ENCODE peak calls at places on chromosomes 13 and 19, in eight cellular contexts. F is endodermal cell; S is NCI-H2171 treated with DMSO at 0.1 percent for 48 hours; M is ovary; V is lung microvascular endothelial cell; N is stimulated activated CD8-positive, alpha-beta memory T cell treated with anti-CD3 and anti-CD28 coated beads, Interleukin-4, amount 100 ng/mL, for 4 hours; U is endothelial cell; L is mucosa of descending colon. I is an unnamed sample.

GRCh38 chr19:19751846-19752245 is 18.9 kb upstream of the ZNF14 start:
- DNase-seq in F (no peak), S (no peak), M (no peak), V (no peak), N (no peak), U (no peak), L (no peak), I (no peak)

GRCh38 chr13:52361225-52361624 is 44.7 kb downstream of the THSD1 start:
- DNase-seq in F (no peak), S (no peak), M (no peak), V (no peak), N (no peak), U (no peak), L (no peak), I (no peak)

GRCh38 chr13:93233997-93234416 is 7.4 kb downstream of the GPC6 start:
- DNase-seq in F (peak), S (no peak), M (no peak), V (no peak), N (no peak), U (no peak), L (no peak), I (no peak)

GRCh38 chr13:24270639-24271131 is 38.7 kb upstream of the C1QTNF9 start:
- DNase-seq in F (peak), S (no peak), M (peak), V (peak), N (no peak), U (no peak), L (peak), I (no peak)

GRCh38 chr13:44309771-44310767 is 63.6 kb upstream of the SERP2 start:
- DNase-seq in F (no peak), S (peak), M (no peak), V (no peak), N (no peak), U (no peak), L (peak), I (no peak)

GRCh38 chr13:98487016-98487415 is 89.9 kb downstream of the STK24 start:
- DNase-seq in F (peak), S (no peak), M (no peak), V (no peak), N (no peak), U (no peak), L (no peak), I (no peak)

GRCh38 chr13:78410164-78410563 is 193.2 kb downstream of the POU4F1 start:
- DNase-seq in F (no peak), S (no peak), M (no peak), V (no peak), N (no peak), U (no peak), L (no peak), I (no peak)

GRCh38 chr13:49869514-49869913 is 66.6 kb downstream of the SPRYD7 start:
- DNase-seq in F (peak), S (peak), M (no peak), V (peak), N (no peak), U (peak), L (no peak), I (no peak)

GRCh38 chr13:59461411-59461810 is 702.3 kb downstream of the DIAPH3 start:
- DNase-seq in F (no peak), S (no peak), M (no peak), V (peak), N (no peak), U (peak), L (no peak), I (no peak)

GRCh38 chr13:48446454-48446853 is 33.5 kb upstream of the LPAR6 start:
- DNase-seq in F (no peak), S (no peak), M (no peak), V (peak), N (no peak), U (no peak), L (no peak), I (no peak)

GRCh38 chr19:46250057-46250456 is 20.5 kb downstream of the IGFL1 start:
- DNase-seq in F (no peak), S (no peak), M (no peak), V (no peak), N (no peak), U (no peak), L (no peak), I (no peak)

GRCh38 chr19:38024991-38025716 is 118.1 kb downstream of the SIPA1L3 start:
- DNase-seq in F (peak), S (peak), M (no peak), V (peak), N (no peak), U (no peak), L (no peak), I (no peak)

GRCh38 chr13:30916991-30917390 is 10.9 kb downstream of the MEDAG start:
- DNase-seq in F (no peak), S (no peak), M (no peak), V (no peak), N (no peak), U (no peak), L (no peak), I (no peak)

GRCh38 chr19:39475748-39476147 is 4.9 kb upstream of the TIMM50 start:
- DNase-seq in F (no peak), S (no peak), M (no peak), V (no peak), N (no peak), U (no peak), L (no peak), I (no peak)

GRCh38 chr19:38013913-38014575 is 107.0 kb downstream of the SIPA1L3 start:
- DNase-seq in F (no peak), S (no peak), M (no peak), V (no peak), N (no peak), U (no peak), L (no peak), I (no peak)

GRCh38 chr19:39448271-39448670 is 2.9 kb downstream of the SUPT5H start:
- DNase-seq in F (no peak), S (no peak), M (no peak), V (peak), N (no peak), U (no peak), L (no peak), I (peak)

GRCh38 chr13:107927557-107927956 is 287.8 kb downstream of the LIG4 start:
- DNase-seq in F (no peak), S (no peak), M (no peak), V (no peak), N (no peak), U (no peak), L (no peak), I (no peak)

GRCh38 chr19:1747285-1748114 is 5.8 kb upstream of the ONECUT3 start:
- DNase-seq in F (peak), S (no peak), M (no peak), V (peak), N (no peak), U (no peak), L (no peak), I (no peak)

GRCh38 chr19:38304866-38305429 is 897 bp downstream of the C19orf33 start:
- DNase-seq in F (peak), S (no peak), M (no peak), V (peak), N (no peak), U (peak), L (peak), I (peak)

GRCh38 chr19:2049741-2050348 is 1.2 kb downstream of the MKNK2 start:
- DNase-seq in F (no peak), S (no peak), M (peak), V (peak), N (no peak), U (peak), L (peak), I (peak)

GRCh38 chr13:85729296-85729695 is 69.9 kb downstream of the SLITRK6 start:
- DNase-seq in F (no peak), S (no peak), M (no peak), V (no peak), N (no peak), U (no peak), L (no peak), I (no peak)

GRCh38 chr13:89695343-89696257 is 1651.9 kb upstream of the MIR17HG start:
- DNase-seq in F (peak), S (no peak), M (no peak), V (peak), N (no peak), U (peak), L (no peak), I (peak)

GRCh38 chr19:15191514-15191913 is 9.3 kb downstream of the NOTCH3 start:
- DNase-seq in F (no peak), S (no peak), M (no peak), V (no peak), N (no peak), U (no peak), L (no peak), I (no peak)

GRCh38 chr19:16328824-16329482 is 4.3 kb downstream of the KLF2 start:
- DNase-seq in F (no peak), S (no peak), M (peak), V (peak), N (no peak), U (no peak), L (no peak), I (peak)

GRCh38 chr19:8366121-8366581 is 2.2 kb downstream of the ANGPTL4 start:
- DNase-seq in F (no peak), S (no peak), M (no peak), V (peak), N (no peak), U (no peak), L (no peak), I (no peak)

GRCh38 chr13:113862766-113863510 is 938 bp downstream of the GAS6 start:
- DNase-seq in F (peak), S (peak), M (peak), V (peak), N (no peak), U (peak), L (peak), I (no peak)